ENCODE peak calls at places on chromosomes 16 and 17, in five cellular contexts. F is lung microvascular endothelial cell; T is activated T-helper 1 cell treated with Interleukin-2 at 50 U/mL for 16 hours; D is A549; H is stimulated activated CD4-positive, alpha-beta T cell treated with anti-CD3 and anti-CD28 coated beads, TNF-alpha, amount 100 ng/mL, for 1 hour. Y is an unnamed sample.

GRCh38 chr17:7613769-7614421 is 802 bp downstream of the FXR2 start:
- DNase-seq in T (no peak), H (no peak), F (no peak), D (peak; percentile 54), Y (no peak)

GRCh38 chr16:400061-400540 is 1.6 kb upstream of the DECR2 start:
- DNase-seq in T (no peak), H (no peak), F (no peak), D (peak; percentile 28), Y (no peak)

GRCh38 chr16:49857423-49858181 is 1.7 kb upstream of the ZNF423 start:
- DNase-seq in T (no peak), F (peak; percentile 69), H (no peak), D (peak; percentile 75), Y (peak; percentile 88)

GRCh38 chr16:78973041-78973440 is 627.5 kb downstream of the MAF start:
- DNase-seq in H (no peak), D (no peak), F (no peak), T (no peak), Y (peak; percentile 65)

GRCh38 chr17:58265902-58266875 is 14.5 kb downstream of the MPO start:
- DNase-seq in T (no peak), H (no peak), D (no peak), F (no peak), Y (no peak)

GRCh38 chr17:3732171-3732570 is 8.5 kb downstream of the HASPIN start:
- DNase-seq in F (peak; percentile 48), T (no peak), H (no peak), D (peak; percentile 46), Y (no peak)

GRCh38 chr17:70772761-70773160 is 603.4 kb downstream of the KCNJ2 start:
- DNase-seq in T (no peak), H (no peak), D (no peak), F (no peak), Y (no peak)

GRCh38 chr17:28937044-28937729 is 14.1 kb downstream of the PHF12 start:
- DNase-seq in H (no peak), T (no peak), F (no peak), D (no peak), Y (no peak)

GRCh38 chr17:50460831-50461526 is 7.7 kb downstream of the CHAD start:
- DNase-seq in T (no peak), F (no peak), D (no peak), H (no peak), Y (no peak)

GRCh38 chr17:50144845-50145531 is 5.5 kb downstream of the PPP1R9B start:
- DNase-seq in D (no peak), T (no peak), H (no peak), F (no peak), Y (peak; percentile 4)

GRCh38 chr17:62075308-62075815 is 10.3 kb upstream of the MED13 start:
- DNase-seq in H (no peak), D (no peak), T (no peak), F (no peak), Y (no peak)

GRCh38 chr17:17749921-17750320 is 68.7 kb downstream of the RAI1 start:
- DNase-seq in T (no peak), F (peak; percentile 60), H (no peak), D (peak; percentile 75), Y (peak; percentile 83)

Y was measured in retina.